ENCODE peak calls at places on chromosomes 4 and X, in nine cellular contexts. L, G, Z, S, N, C, A, T and U are unnamed samples.

GRCh38 chr4:47686294-47686872 is 151.5 kb downstream of the CORIN start:
- DNase-seq in L (no peak), G (no peak), Z (peak), S (no peak), N (peak), C (peak), A (peak), T (peak), U (peak)

GRCh38 chrX:47250017-47250347 is 17.2 kb downstream of the USP11 start:
- DNase-seq in L (no peak), G (no peak), Z (no peak), S (no peak), N (no peak), C (no peak), A (no peak), T (no peak), U (no peak)

GRCh38 chr4:121072080-121072835 is at the start of gene NDNF:
- DNase-seq in L (no peak), G (no peak), Z (peak), S (peak), N (peak), C (peak), A (peak), T (peak), U (peak)

GRCh38 chr4:2318476-2318875 is 56.6 kb upstream of the MXD4 start:
- DNase-seq in L (no peak), G (no peak), Z (no peak), S (no peak), N (no peak), C (no peak), A (no peak), T (no peak), U (no peak)

GRCh38 chr4:161573836-161574235 is 590.0 kb downstream of the FSTL5 start:
- DNase-seq in L (no peak), G (no peak), Z (no peak), S (no peak), N (peak), C (no peak), A (no peak), T (no peak), U (no peak)

GRCh38 chrX:113300580-113300979 is 459.9 kb upstream of the AMOT start:
- DNase-seq in L (no peak), G (no peak), Z (no peak), S (no peak), N (no peak), C (no peak), A (no peak), T (no peak), U (no peak)

GRCh38 chr4:113278324-113278934 is 229.0 kb downstream of the ANK2 start:
- DNase-seq in L (no peak), G (peak), Z (peak), S (peak), N (peak), C (peak), A (peak), T (peak), U (peak)

GRCh38 chr4:70863099-70863790 is 23.6 kb upstream of the GRSF1 start:
- DNase-seq in L (no peak), G (no peak), Z (no peak), S (no peak), N (no peak), C (no peak), A (no peak), T (no peak), U (peak)

GRCh38 chrX:15790766-15791380 is 589 bp downstream of the ZRSR2 start:
- DNase-seq in L (no peak), G (no peak), Z (no peak), S (no peak), N (peak), C (no peak), A (no peak), T (no peak), U (no peak)

GRCh38 chr4:142242156-142242555 is 603.9 kb downstream of the INPP4B start:
- DNase-seq in L (no peak), G (no peak), Z (no peak), S (no peak), N (no peak), C (no peak), A (no peak), T (no peak), U (no peak)

GRCh38 chrX:23993012-23993633 is 33.9 kb downstream of the KLHL15 start:
- DNase-seq in L (no peak), G (no peak), Z (no peak), S (no peak), N (peak), C (no peak), A (no peak), T (no peak), U (no peak)